ENCODE peak calls at places on chromosome 11, in nine cellular contexts. One of them, this sample, is unnamed.

GRCh38 chr11:326842-327580 is 6.4 kb upstream of the IFITM3 start:
- DNase-seq in Right ventricle myocardium superior: peak
- DNase-seq in mesenchymal stem cell: peak
- DNase-seq in HFF-Myc: no peak
- DNase-seq in stimulated activated CD8-positive, alpha-beta memory T cell treated with anti-CD3 and anti-CD28 coated beads, Interleukin-4, amount 100 ng/mL, for 24 hours: no peak
- DNase-seq in ACHN: no peak
- DNase-seq in A673: no peak
- DNase-seq in osteoblast: peak
- DNase-seq in activated CD4-positive, alpha-beta T cell treated with anti-CD3 and anti-CD28 coated beads, Interleukin-2, amount 50 U/mL, for 1 hour: peak
- DNase-seq in this sample: peak

GRCh38 chr11:2940166-2940929 is 11.1 kb upstream of the PHLDA2 start:
- DNase-seq in Right ventricle myocardium superior: peak
- DNase-seq in mesenchymal stem cell: peak
- DNase-seq in HFF-Myc: no peak
- DNase-seq in stimulated activated CD8-positive, alpha-beta memory T cell treated with anti-CD3 and anti-CD28 coated beads, Interleukin-4, amount 100 ng/mL, for 24 hours: no peak
- DNase-seq in ACHN: peak
- DNase-seq in A673: no peak
- DNase-seq in osteoblast: peak
- DNase-seq in activated CD4-positive, alpha-beta T cell treated with anti-CD3 and anti-CD28 coated beads, Interleukin-2, amount 50 U/mL, for 1 hour: no peak
- DNase-seq in this sample: peak

GRCh38 chr11:17479284-17480214 is 2.9 kb upstream of the ABCC8 start:
- DNase-seq in Right ventricle myocardium superior: no peak
- DNase-seq in mesenchymal stem cell: peak
- DNase-seq in HFF-Myc: no peak
- DNase-seq in stimulated activated CD8-positive, alpha-beta memory T cell treated with anti-CD3 and anti-CD28 coated beads, Interleukin-4, amount 100 ng/mL, for 24 hours: no peak
- DNase-seq in ACHN: peak
- DNase-seq in A673: peak
- DNase-seq in osteoblast: peak
- DNase-seq in activated CD4-positive, alpha-beta T cell treated with anti-CD3 and anti-CD28 coated beads, Interleukin-2, amount 50 U/mL, for 1 hour: no peak
- DNase-seq in this sample: no peak

GRCh38 chr11:27347949-27348879 is 14.8 kb downstream of the CCDC34 start:
- DNase-seq in Right ventricle myocardium superior: no peak
- DNase-seq in mesenchymal stem cell: peak
- DNase-seq in HFF-Myc: no peak
- DNase-seq in stimulated activated CD8-positive, alpha-beta memory T cell treated with anti-CD3 and anti-CD28 coated beads, Interleukin-4, amount 100 ng/mL, for 24 hours: no peak
- DNase-seq in ACHN: no peak
- DNase-seq in A673: peak
- DNase-seq in osteoblast: no peak
- DNase-seq in activated CD4-positive, alpha-beta T cell treated with anti-CD3 and anti-CD28 coated beads, Interleukin-2, amount 50 U/mL, for 1 hour: no peak
- DNase-seq in this sample: no peak

GRCh38 chr11:1483445-1483961 is 3.1 kb downstream of the MOB2 start:
- DNase-seq in Right ventricle myocardium superior: no peak
- DNase-seq in mesenchymal stem cell: no peak
- DNase-seq in HFF-Myc: no peak
- DNase-seq in stimulated activated CD8-positive, alpha-beta memory T cell treated with anti-CD3 and anti-CD28 coated beads, Interleukin-4, amount 100 ng/mL, for 24 hours: no peak
- DNase-seq in ACHN: no peak
- DNase-seq in A673: no peak
- DNase-seq in osteoblast: peak
- DNase-seq in activated CD4-positive, alpha-beta T cell treated with anti-CD3 and anti-CD28 coated beads, Interleukin-2, amount 50 U/mL, for 1 hour: no peak
- DNase-seq in this sample: peak

GRCh38 chr11:46353706-46354105 is 6.4 kb downstream of the DGKZ start:
- DNase-seq in Right ventricle myocardium superior: no peak
- DNase-seq in mesenchymal stem cell: no peak
- DNase-seq in HFF-Myc: no peak
- DNase-seq in stimulated activated CD8-positive, alpha-beta memory T cell treated with anti-CD3 and anti-CD28 coated beads, Interleukin-4, amount 100 ng/mL, for 24 hours: peak
- DNase-seq in ACHN: no peak
- DNase-seq in A673: peak
- DNase-seq in osteoblast: no peak
- DNase-seq in activated CD4-positive, alpha-beta T cell treated with anti-CD3 and anti-CD28 coated beads, Interleukin-2, amount 50 U/mL, for 1 hour: no peak
- DNase-seq in this sample: no peak

GRCh38 chr11:27171391-27171790 is 130.8 kb downstream of the BBOX1 start:
- DNase-seq in Right ventricle myocardium superior: no peak
- DNase-seq in mesenchymal stem cell: no peak
- DNase-seq in HFF-Myc: no peak
- DNase-seq in stimulated activated CD8-positive, alpha-beta memory T cell treated with anti-CD3 and anti-CD28 coated beads, Interleukin-4, amount 100 ng/mL, for 24 hours: no peak
- DNase-seq in ACHN: no peak
- DNase-seq in A673: no peak
- DNase-seq in osteoblast: no peak
- DNase-seq in activated CD4-positive, alpha-beta T cell treated with anti-CD3 and anti-CD28 coated beads, Interleukin-2, amount 50 U/mL, for 1 hour: no peak
- DNase-seq in this sample: no peak

GRCh38 chr11:126484266-126484665 is 128.8 kb downstream of the ST3GAL4 start:
- DNase-seq in Right ventricle myocardium superior: no peak
- DNase-seq in mesenchymal stem cell: peak
- DNase-seq in HFF-Myc: no peak
- DNase-seq in stimulated activated CD8-positive, alpha-beta memory T cell treated with anti-CD3 and anti-CD28 coated beads, Interleukin-4, amount 100 ng/mL, for 24 hours: no peak
- DNase-seq in ACHN: no peak
- DNase-seq in A673: no peak
- DNase-seq in osteoblast: no peak
- DNase-seq in activated CD4-positive, alpha-beta T cell treated with anti-CD3 and anti-CD28 coated beads, Interleukin-2, amount 50 U/mL, for 1 hour: no peak
- DNase-seq in this sample: no peak

GRCh38 chr11:103633037-103633788 is 403.2 kb upstream of the DDI1 start:
- DNase-seq in Right ventricle myocardium superior: no peak
- DNase-seq in mesenchymal stem cell: peak
- DNase-seq in HFF-Myc: no peak
- DNase-seq in stimulated activated CD8-positive, alpha-beta memory T cell treated with anti-CD3 and anti-CD28 coated beads, Interleukin-4, amount 100 ng/mL, for 24 hours: no peak
- DNase-seq in ACHN: no peak
- DNase-seq in A673: peak
- DNase-seq in osteoblast: peak
- DNase-seq in activated CD4-positive, alpha-beta T cell treated with anti-CD3 and anti-CD28 coated beads, Interleukin-2, amount 50 U/mL, for 1 hour: no peak
- DNase-seq in this sample: no peak

GRCh38 chr11:125892071-125892470 is 4.6 kb downstream of the HYLS1 start:
- DNase-seq in Right ventricle myocardium superior: no peak
- DNase-seq in mesenchymal stem cell: no peak
- DNase-seq in HFF-Myc: no peak
- DNase-seq in stimulated activated CD8-positive, alpha-beta memory T cell treated with anti-CD3 and anti-CD28 coated beads, Interleukin-4, amount 100 ng/mL, for 24 hours: no peak
- DNase-seq in ACHN: no peak
- DNase-seq in A673: no peak
- DNase-seq in osteoblast: no peak
- DNase-seq in activated CD4-positive, alpha-beta T cell treated with anti-CD3 and anti-CD28 coated beads, Interleukin-2, amount 50 U/mL, for 1 hour: no peak
- DNase-seq in this sample: no peak

GRCh38 chr11:12269104-12269441 is 108.3 kb upstream of the PARVA start:
- DNase-seq in Right ventricle myocardium superior: no peak
- DNase-seq in mesenchymal stem cell: no peak
- DNase-seq in HFF-Myc: no peak
- DNase-seq in stimulated activated CD8-positive, alpha-beta memory T cell treated with anti-CD3 and anti-CD28 coated beads, Interleukin-4, amount 100 ng/mL, for 24 hours: no peak
- DNase-seq in ACHN: no peak
- DNase-seq in A673: no peak
- DNase-seq in osteoblast: peak
- DNase-seq in activated CD4-positive, alpha-beta T cell treated with anti-CD3 and anti-CD28 coated beads, Interleukin-2, amount 50 U/mL, for 1 hour: no peak
- DNase-seq in this sample: no peak

GRCh38 chr11:126363706-126364245 is 8.3 kb downstream of the ST3GAL4 start:
- DNase-seq in Right ventricle myocardium superior: peak
- DNase-seq in mesenchymal stem cell: no peak
- DNase-seq in HFF-Myc: no peak
- DNase-seq in stimulated activated CD8-positive, alpha-beta memory T cell treated with anti-CD3 and anti-CD28 coated beads, Interleukin-4, amount 100 ng/mL, for 24 hours: no peak
- DNase-seq in ACHN: no peak
- DNase-seq in A673: no peak
- DNase-seq in osteoblast: no peak
- DNase-seq in activated CD4-positive, alpha-beta T cell treated with anti-CD3 and anti-CD28 coated beads, Interleukin-2, amount 50 U/mL, for 1 hour: no peak
- DNase-seq in this sample: no peak

GRCh38 chr11:119530503-119530902 is 107.5 kb upstream of the THY1 start:
- DNase-seq in Right ventricle myocardium superior: no peak
- DNase-seq in mesenchymal stem cell: no peak
- DNase-seq in HFF-Myc: no peak
- DNase-seq in stimulated activated CD8-positive, alpha-beta memory T cell treated with anti-CD3 and anti-CD28 coated beads, Interleukin-4, amount 100 ng/mL, for 24 hours: no peak
- DNase-seq in ACHN: no peak
- DNase-seq in A673: no peak
- DNase-seq in osteoblast: no peak
- DNase-seq in activated CD4-positive, alpha-beta T cell treated with anti-CD3 and anti-CD28 coated beads, Interleukin-2, amount 50 U/mL, for 1 hour: no peak
- DNase-seq in this sample: no peak

GRCh38 chr11:86798988-86799387 is 1.4 kb upstream of the PRSS23 start:
- DNase-seq in Right ventricle myocardium superior: no peak
- DNase-seq in mesenchymal stem cell: peak
- DNase-seq in HFF-Myc: no peak
- DNase-seq in stimulated activated CD8-positive, alpha-beta memory T cell treated with anti-CD3 and anti-CD28 coated beads, Interleukin-4, amount 100 ng/mL, for 24 hours: no peak
- DNase-seq in ACHN: no peak
- DNase-seq in A673: peak
- DNase-seq in osteoblast: no peak
- DNase-seq in activated CD4-positive, alpha-beta T cell treated with anti-CD3 and anti-CD28 coated beads, Interleukin-2, amount 50 U/mL, for 1 hour: no peak
- DNase-seq in this sample: no peak

GRCh38 chr11:1055109-1055703 is 18.7 kb upstream of the MUC6 start:
- DNase-seq in Right ventricle myocardium superior: peak
- DNase-seq in mesenchymal stem cell: no peak
- DNase-seq in HFF-Myc: no peak
- DNase-seq in stimulated activated CD8-positive, alpha-beta memory T cell treated with anti-CD3 and anti-CD28 coated beads, Interleukin-4, amount 100 ng/mL, for 24 hours: no peak
- DNase-seq in ACHN: no peak
- DNase-seq in A673: no peak
- DNase-seq in osteoblast: peak
- DNase-seq in activated CD4-positive, alpha-beta T cell treated with anti-CD3 and anti-CD28 coated beads, Interleukin-2, amount 50 U/mL, for 1 hour: no peak
- DNase-seq in this sample: peak

GRCh38 chr11:117095301-117096139 is 2.7 kb downstream of the SIK3 start:
- DNase-seq in Right ventricle myocardium superior: no peak
- DNase-seq in mesenchymal stem cell: peak
- DNase-seq in HFF-Myc: peak
- DNase-seq in stimulated activated CD8-positive, alpha-beta memory T cell treated with anti-CD3 and anti-CD28 coated beads, Interleukin-4, amount 100 ng/mL, for 24 hours: no peak
- DNase-seq in ACHN: no peak
- DNase-seq in A673: no peak
- DNase-seq in osteoblast: no peak
- DNase-seq in activated CD4-positive, alpha-beta T cell treated with anti-CD3 and anti-CD28 coated beads, Interleukin-2, amount 50 U/mL, for 1 hour: no peak
- DNase-seq in this sample: no peak

GRCh38 chr11:57290288-57290687 is 34.5 kb downstream of the TNKS1BP1 start:
- DNase-seq in Right ventricle myocardium superior: no peak
- DNase-seq in mesenchymal stem cell: peak
- DNase-seq in HFF-Myc: no peak
- DNase-seq in stimulated activated CD8-positive, alpha-beta memory T cell treated with anti-CD3 and anti-CD28 coated beads, Interleukin-4, amount 100 ng/mL, for 24 hours: no peak
- DNase-seq in ACHN: no peak
- DNase-seq in A673: no peak
- DNase-seq in osteoblast: peak
- DNase-seq in activated CD4-positive, alpha-beta T cell treated with anti-CD3 and anti-CD28 coated beads, Interleukin-2, amount 50 U/mL, for 1 hour: no peak
- DNase-seq in this sample: no peak

This sample was measured in ovary.